ENCODE peak calls at places on chromosome 12, in four cellular contexts. D is neuronal stem cell, A is H1, X is trophoblast cell. Y is an unnamed sample.

GRCh38 chr12:121860257-121860656 is 1.6 kb upstream of the HPD start:
- DNase-seq in D (no peak), A (no peak), X (no peak), Y (peak)

GRCh38 chr12:99619389-99620158 is 28.0 kb upstream of the GARIN6 start:
- DNase-seq in D (peak), A (peak), X (peak), Y (peak)

GRCh38 chr12:101729842-101730241 is 9.4 kb downstream of the SYCP3 start:
- DNase-seq in D (no peak), A (no peak), X (no peak), Y (no peak)

GRCh38 chr12:69642531-69642930 is 31.8 kb upstream of the LRRC10 start:
- DNase-seq in D (no peak), A (no peak), X (no peak), Y (no peak)

GRCh38 chr12:12167847-12168246 is 97.1 kb downstream of the BCL2L14 start:
- DNase-seq in D (no peak), A (no peak), X (no peak), Y (no peak)

GRCh38 chr12:51687142-51687935 is 96.3 kb downstream of the SCN8A start:
- DNase-seq in D (no peak), A (no peak), X (no peak), Y (no peak)

GRCh38 chr12:91567100-91567485 is 384.5 kb upstream of the DCN start:
- DNase-seq in D (no peak), A (no peak), X (no peak), Y (no peak)

GRCh38 chr12:71582925-71583324 is 80.7 kb downstream of the ZFC3H1 start:
- DNase-seq in D (no peak), A (no peak), X (no peak), Y (no peak)

GRCh38 chr12:12182926-12183325 is 83.9 kb downstream of the LRP6 start:
- DNase-seq in D (no peak), A (no peak), X (no peak), Y (peak)

GRCh38 chr12:123058980-123059379 is 78.5 kb downstream of the ARL6IP4 start:
- DNase-seq in D (no peak), A (no peak), X (peak), Y (peak)

GRCh38 chr12:12201274-12201758 is 65.5 kb downstream of the LRP6 start:
- DNase-seq in D (no peak), A (no peak), X (no peak), Y (no peak)

GRCh38 chr12:127393896-127394295 is 873.1 kb upstream of the TMEM132C start:
- DNase-seq in D (no peak), A (no peak), X (no peak), Y (peak)

GRCh38 chr12:1933342-1933992 is 15.0 kb upstream of the CACNA2D4 start:
- DNase-seq in D (no peak), A (peak), X (no peak), Y (peak)

GRCh38 chr12:102571889-102572288 is 91.5 kb upstream of the IGF1 start:
- DNase-seq in D (no peak), A (no peak), X (no peak), Y (no peak)

GRCh38 chr12:106285993-106286392 is 16.5 kb upstream of the TCP11L2 start:
- DNase-seq in D (no peak), A (no peak), X (no peak), Y (no peak)

GRCh38 chr12:103241184-103241583 is 254.6 kb downstream of the C12orf42 start:
- DNase-seq in D (no peak), A (no peak), X (no peak), Y (no peak)

GRCh38 chr12:68374315-68374982 is 42.3 kb upstream of the MDM1 start:
- DNase-seq in D (no peak), A (no peak), X (no peak), Y (no peak)

DNA sequence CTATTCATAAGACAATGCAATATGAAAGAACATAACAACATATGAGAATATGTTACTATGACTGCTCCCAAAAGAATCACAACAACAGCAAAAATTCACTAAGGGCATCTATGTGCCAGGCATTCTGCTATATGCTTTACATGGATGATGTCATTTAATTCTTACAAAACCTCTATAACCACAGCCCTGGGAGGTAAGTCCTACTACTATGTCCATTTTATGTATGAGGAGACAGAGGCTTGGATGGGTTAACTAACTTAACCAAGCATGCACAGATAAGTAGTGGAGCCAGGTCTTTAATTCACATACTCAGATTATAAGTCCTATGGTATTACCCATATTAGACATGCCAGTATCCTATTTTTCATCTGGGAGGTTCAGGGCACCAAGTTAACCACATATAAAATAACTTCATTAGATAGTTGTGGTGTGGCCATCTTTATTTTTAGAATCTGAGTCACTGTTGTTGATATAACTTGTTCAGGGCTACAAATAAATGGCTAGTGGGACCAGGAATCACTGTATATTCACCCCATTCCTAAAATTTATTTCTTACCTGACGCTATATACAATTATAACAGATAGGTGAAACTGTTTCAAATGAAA is 33.2 kb upstream of the RAD51AP1 start:
- DNase-seq in D (no peak), A (no peak), X (no peak), Y (peak)
- H3K4me3 ChIP-seq in D (no peak), A (no peak), X (no peak), Y (no peak)

DNA sequence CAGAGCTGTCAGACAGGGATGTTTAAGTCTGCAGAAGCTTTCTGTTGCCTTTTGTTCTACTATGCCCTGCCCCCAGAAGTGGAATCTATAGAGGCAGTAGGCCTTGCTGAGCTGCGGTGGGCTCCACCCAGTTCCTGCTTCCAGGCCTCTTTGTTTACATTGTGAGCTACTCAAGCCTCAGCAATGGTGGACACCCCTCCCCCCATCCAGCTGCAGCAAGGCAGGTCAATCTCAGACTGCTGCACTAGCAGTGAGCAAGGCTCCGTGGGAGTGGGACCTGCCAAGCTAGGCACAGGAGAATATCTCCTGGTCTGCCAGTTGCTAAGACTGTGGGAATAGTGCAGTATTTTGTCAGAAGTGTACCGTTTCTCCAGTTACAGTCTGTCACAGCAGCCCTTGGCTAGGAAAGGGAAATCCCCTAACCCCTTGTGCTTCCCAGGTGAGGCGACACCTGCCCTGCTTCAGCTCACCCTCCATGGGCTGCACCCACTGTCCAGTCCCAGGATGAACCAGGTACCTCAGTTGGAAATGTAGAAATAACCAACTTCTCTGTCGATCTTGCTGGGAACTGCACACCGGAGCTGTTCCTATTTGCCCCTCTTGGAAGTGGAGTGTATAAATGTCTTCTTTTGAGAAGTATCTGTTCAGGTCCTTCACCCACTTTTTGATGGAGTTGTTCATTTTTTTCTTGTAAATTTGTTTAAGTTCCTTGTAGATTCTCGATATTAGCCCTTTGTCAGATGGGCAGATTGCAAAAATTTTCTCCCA is 213.5 kb upstream of the SLC38A2 start:
- DNase-seq in D (peak), A (no peak), X (no peak), Y (peak)
- H2BK12ac ChIP-seq in D (peak), A (peak), X (no peak), Y (peak)

DNA sequence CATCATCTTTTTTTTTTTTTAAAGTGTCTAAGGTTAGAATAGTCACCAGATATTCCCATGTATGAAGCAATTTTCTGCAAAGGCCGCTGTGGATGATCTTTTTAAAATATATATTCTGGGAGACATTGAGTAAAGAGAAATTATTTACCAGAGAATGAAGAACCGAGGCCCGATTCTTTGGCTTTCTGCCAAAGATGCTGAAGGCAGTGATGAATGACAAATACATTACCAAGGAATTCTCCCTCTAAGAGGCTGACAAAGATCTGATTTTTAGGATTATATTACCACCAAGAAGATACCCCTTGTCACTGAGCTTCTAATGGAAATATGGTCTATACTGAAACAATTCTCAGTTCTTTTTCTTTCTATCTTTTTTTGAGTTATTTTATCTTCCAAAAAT is 336.8 kb downstream of the NAV3 start:
- DNase-seq in D (no peak), A (no peak), X (no peak), Y (no peak)
- H3K4me3 ChIP-seq in D (no peak), A (no peak), X (no peak), Y (no peak)

DNA sequence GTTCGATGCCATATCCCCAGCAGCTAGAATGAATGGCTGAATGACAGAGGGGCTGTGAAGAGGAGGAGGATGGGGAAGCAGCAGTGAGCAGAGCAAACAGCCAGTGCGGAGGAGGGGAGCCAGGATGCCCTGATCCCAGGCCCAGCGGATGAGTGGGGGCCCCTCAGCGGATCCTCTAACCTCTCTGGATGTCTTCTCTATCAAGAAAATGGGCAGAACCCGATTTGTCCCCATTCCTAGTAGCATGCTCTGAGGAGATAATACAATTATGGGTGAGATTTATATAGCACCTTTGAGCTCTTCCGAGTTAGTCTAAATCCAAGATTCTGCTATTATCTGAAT is 30.0 kb upstream of the RPLP0 start:
- DNase-seq in D (no peak), A (no peak), X (no peak), Y (no peak)
- H2BK12ac ChIP-seq in D (no peak), A (peak), X (peak), Y (peak)

DNA sequence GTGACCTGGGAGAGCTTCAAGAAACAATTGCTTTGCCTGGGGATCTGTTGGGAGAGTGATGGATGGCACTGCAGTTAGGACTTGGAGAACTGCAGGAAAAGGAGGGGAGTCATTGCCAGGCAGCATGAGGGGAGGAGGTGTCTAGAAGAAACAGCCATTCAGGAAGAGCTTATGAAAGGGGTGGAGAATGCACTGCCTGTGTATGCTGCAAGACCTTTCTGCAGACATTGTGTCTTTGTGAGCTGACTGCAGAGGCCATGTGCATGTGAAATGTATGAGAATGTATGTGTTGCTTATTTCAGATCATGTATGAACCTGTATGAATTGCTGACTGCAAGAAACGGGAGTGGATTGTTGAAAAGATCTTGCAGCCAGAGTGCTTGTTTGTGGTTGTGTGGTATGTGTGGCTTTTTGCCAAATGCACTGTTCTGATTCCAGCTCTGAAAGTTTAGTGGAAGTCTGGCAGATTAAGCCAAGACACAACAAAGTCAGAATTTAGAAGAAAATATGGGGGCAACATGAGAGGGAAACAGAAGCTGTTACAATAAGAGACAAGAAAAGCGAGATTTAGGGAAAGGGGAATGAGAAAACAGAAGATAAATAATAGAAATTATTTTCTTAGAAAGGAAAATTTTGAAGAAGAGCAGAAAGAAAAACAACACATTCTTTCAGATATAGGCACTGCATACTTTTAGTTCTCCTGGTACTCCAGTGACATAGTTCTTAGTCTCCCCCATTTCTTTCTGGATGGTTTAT is 9.8 kb upstream of the RIMKLB start:
- DNase-seq in D (no peak), A (no peak), X (no peak), Y (peak)
- H3K4me3 ChIP-seq in D (no peak), A (no peak), X (no peak), Y (no peak)

GRCh38 chr12:109458086-109458485 is 19.0 kb downstream of the KCTD10 start:
- DNase-seq in D (no peak), A (no peak), X (no peak), Y (peak)
- H2BK12ac ChIP-seq in D (no peak), A (peak), X (no peak), Y (peak)

GRCh38 chr12:116880213-116880816 is 926 bp downstream of the HRK start:
- DNase-seq in D (no peak), A (no peak), X (no peak), Y (peak)

GRCh38 chr12:116879509-116880212 is 1.6 kb downstream of the HRK start:
- DNase-seq in D (no peak), A (peak), X (no peak), Y (no peak)

GRCh38 chr12:116880817-116881324 is 370 bp downstream of the HRK start:
- DNase-seq in D (peak), A (peak), X (peak), Y (peak)

GRCh38 chr12:116876151-116876869 is 4.9 kb downstream of the HRK start:
- DNase-seq in D (no peak), A (peak), X (no peak), Y (no peak)

GRCh38 chr12:116878567-116879508 is 2.4 kb downstream of the HRK start:
- DNase-seq in D (no peak), A (peak), X (peak), Y (peak)
- H3K4me3 ChIP-seq in D (peak), A (peak), X (peak), Y (peak)

GRCh38 chr12:130948751-130949150 is 5.0 kb upstream of the ADGRD1 start:
- DNase-seq in D (no peak), A (no peak), X (no peak), Y (no peak)
- H2BK12ac ChIP-seq in D (no peak), A (peak), X (no peak), Y (no peak)

Y was measured in mesenchymal stem cell.